ENCODE peak calls at places on chromosome 4, in eight cellular contexts. K is cardiac muscle cell, V is PC-3, W is tibial artery, R is A673, S is fibroblast of mammary gland, L is thoracic aorta, C is psoas muscle. E is an unnamed sample.

GRCh38 chr4:96194993-96195392 is 355.1 kb downstream of the PDHA2 start:
- DNase-seq in K (no peak), W (no peak), C (no peak), V (no peak), S (no peak), L (no peak), R (no peak), E (no peak)

GRCh38 chr4:133467290-133467947 is 318.3 kb downstream of the PCDH10 start:
- DNase-seq in L (no peak), W (no peak), S (no peak), C (no peak), K (no peak), V (no peak), R (no peak), E (no peak)

GRCh38 chr4:14864365-14864762 is 137.9 kb upstream of the CPEB2 start:
- DNase-seq in C (no peak), W (no peak), K (no peak), S (no peak), R (no peak), L (no peak), V (no peak), E (no peak)

GRCh38 chr4:19615086-19615689 is 636.5 kb upstream of the SLIT2 start:
- DNase-seq in V (no peak), K (peak; percentile 3), C (no peak), R (no peak), W (no peak), S (no peak), L (no peak), E (no peak)

GRCh38 chr4:101199507-101200285 is 147.6 kb downstream of the PPP3CA start:
- DNase-seq in W (no peak), K (no peak), C (no peak), L (no peak), V (peak; percentile 15), S (peak; percentile 90), R (no peak), E (no peak)

GRCh38 chr4:20591571-20592455 is 108.4 kb upstream of the PACRGL start:
- DNase-seq in C (no peak), V (no peak), L (no peak), W (no peak), R (no peak), S (no peak), K (no peak), E (no peak)

GRCh38 chr4:109005523-109005922 is 242.7 kb upstream of the ETNPPL start:
- DNase-seq in K (peak; percentile 51), V (peak; percentile 32), L (no peak), R (no peak), W (no peak), S (peak; percentile 61), C (no peak), E (no peak)

GRCh38 chr4:117134386-117134785 is 49.0 kb upstream of the TRAM1L1 start:
- DNase-seq in K (peak; percentile 56), R (peak; percentile 83), C (no peak), S (peak; percentile 41), V (peak; percentile 69), L (no peak), W (no peak), E (no peak)

GRCh38 chr4:4425119-4425690 is 38.3 kb downstream of the NSG1 start:
- DNase-seq in K (peak; percentile 6), V (no peak), R (no peak), W (no peak), L (no peak), C (no peak), S (peak; percentile 23), E (no peak)

GRCh38 chr4:13777341-13777740 is 149.8 kb upstream of the BOD1L1 start:
- DNase-seq in V (no peak), R (no peak), S (peak; percentile 51), W (no peak), L (no peak), C (no peak), K (no peak), E (no peak)

GRCh38 chr4:116358633-116359222 is 726.6 kb downstream of the TRAM1L1 start:
- DNase-seq in V (peak; percentile 94), R (peak; percentile 89), W (peak; percentile 52), S (peak; percentile 71), K (peak; percentile 72), L (no peak), C (no peak), E (peak; percentile 83)

GRCh38 chr4:165326831-165327210 is 648 bp upstream of the MSMO1 start:
- DNase-seq in L (no peak), V (peak; percentile 14), W (no peak), K (peak; percentile 38), C (peak; percentile 15), R (no peak), S (peak; percentile 75), E (no peak)

GRCh38 chr4:149095798-149096197 is 653.6 kb upstream of the NR3C2 start:
- DNase-seq in R (no peak), S (no peak), W (no peak), V (no peak), L (no peak), K (no peak), C (no peak), E (no peak)

GRCh38 chr4:1031956-1032795 is 20.8 kb downstream of the FGFRL1 start:
- DNase-seq in W (no peak), L (no peak), S (no peak), R (no peak), V (peak; percentile 34), C (no peak), K (no peak), E (no peak)

GRCh38 chr4:38663021-38663800 is 788 bp upstream of the KLF3 start:
- DNase-seq in L (no peak), R (no peak), W (peak; percentile 24), S (no peak), C (no peak), K (peak; percentile 57), V (no peak), E (peak; percentile 44)

GRCh38 chr4:85842540-85842939 is 367.6 kb downstream of the ARHGAP24 start:
- DNase-seq in V (peak; percentile 12), L (peak; percentile 25), R (no peak), W (peak; percentile 58), S (peak; percentile 28), K (peak; percentile 26), C (no peak), E (no peak)

GRCh38 chr4:36351082-36351666 is 69.8 kb downstream of the DTHD1 start:
- DNase-seq in C (peak; percentile 39), V (peak; percentile 68), K (peak; percentile 55), L (no peak), W (peak; percentile 60), S (peak; percentile 28), R (peak; percentile 61), E (no peak)

GRCh38 chr4:121726642-121727268 is 30.0 kb upstream of the ANXA5 start:
- DNase-seq in L (no peak), W (no peak), R (peak; percentile 76), S (peak; percentile 82), V (peak; percentile 79), C (no peak), K (peak; percentile 81), E (no peak)

GRCh38 chr4:178812866-178813265 is 1370.6 kb upstream of the AGA start:
- DNase-seq in R (no peak), V (no peak), C (no peak), K (no peak), S (no peak), W (no peak), L (no peak), E (no peak)

DNA sequence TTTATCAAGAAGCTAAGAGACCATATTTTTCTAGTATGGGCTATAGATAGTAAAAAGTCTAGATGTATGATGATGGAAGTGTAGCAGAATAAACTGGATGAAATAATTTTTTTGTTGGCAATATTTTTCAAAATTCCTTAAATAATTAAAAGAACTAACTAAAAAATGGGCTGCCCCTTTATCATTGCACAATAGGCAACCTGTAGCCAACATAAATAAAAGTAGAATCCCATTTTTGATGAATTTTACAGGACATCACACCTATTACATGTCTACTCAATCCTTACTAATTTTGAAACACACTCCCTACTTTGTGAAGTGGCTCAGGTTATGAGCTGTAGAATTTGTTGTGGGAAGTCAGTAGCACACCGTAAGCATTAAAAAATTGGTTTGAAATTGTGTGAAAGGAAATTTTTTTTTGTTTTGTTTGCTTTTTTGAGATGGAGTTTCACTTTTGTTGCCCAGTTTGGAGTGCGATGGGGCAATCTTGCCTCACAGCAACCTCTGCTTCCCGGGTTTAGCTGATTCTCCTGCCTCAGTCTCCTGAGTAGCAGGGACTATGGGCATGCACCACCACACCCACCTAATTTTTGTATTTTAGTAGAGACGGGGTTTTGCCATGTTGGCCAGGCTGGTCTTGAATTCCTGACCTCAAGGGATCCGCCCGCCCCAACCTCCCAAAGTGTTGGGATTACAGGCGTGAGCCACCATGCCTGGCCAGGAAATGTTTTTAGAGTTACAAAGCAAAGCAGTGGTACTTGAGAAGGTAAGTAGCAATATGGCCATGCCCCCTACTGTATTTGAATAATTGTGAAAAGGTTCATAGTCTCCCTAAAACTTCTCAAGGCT is 8.9 kb upstream of the RUFY3 start:
- DNase-seq in C (no peak), W (no peak), V (no peak), S (no peak), K (no peak), R (no peak), L (no peak), E (no peak)
- H3K4me3 ChIP-seq in C (no peak overlapping the region), W (no peak overlapping the region), V (no peak overlapping the region), S (no peak overlapping the region), K (no peak overlapping the region), R (no peak overlapping the region), L (no peak overlapping the region), E (no peak overlapping the region)

GRCh38 chr4:145732895-145733880 is 53.2 kb downstream of the C4orf51 start:
- DNase-seq in L (peak; percentile 79), W (peak; percentile 93), K (peak; percentile 98), R (peak; percentile 96), C (peak; percentile 97), V (peak; percentile 95), S (peak; percentile 88), E (peak; percentile 93)

GRCh38 chr4:145735330-145735638 is 55.3 kb downstream of the C4orf51 start:
- DNase-seq in L (no peak), W (no peak), C (no peak), R (no peak), K (peak; percentile 93), S (peak; percentile 91), V (peak; percentile 94), E (no peak)

GRCh38 chr4:145732416-145732815 is 52.5 kb downstream of the C4orf51 start:
- DNase-seq in V (peak; percentile 15), S (no peak), C (no peak), W (no peak), K (no peak), L (no peak), R (no peak), E (no peak)

GRCh38 chr4:145734576-145735329 is 54.8 kb downstream of the C4orf51 start:
- DNase-seq in L (peak; percentile 88), R (no peak), C (peak; percentile 79), S (peak; percentile 97), W (peak; percentile 85), V (peak; percentile 98), K (peak; percentile 98), E (peak; percentile 58)

GRCh38 chr4:145734051-145734450 is 54.1 kb downstream of the C4orf51 start:
- DNase-seq in S (peak; percentile 30), R (no peak), V (peak; percentile 44), C (no peak), L (no peak), K (peak; percentile 34), W (no peak), E (no peak)
- H3K4me3 ChIP-seq in S (no peak overlapping the region), R (no peak overlapping the region), V (peak overlapping the region; percentile 49), C (peak overlapping the region; percentile 68), L (peak overlapping the region; percentile 89), K (no peak overlapping the region), W (peak overlapping the region; percentile 34), E (no peak overlapping the region)

GRCh38 chr4:8203817-8204216 is 4.7 kb downstream of the SH3TC1 start:
- DNase-seq in K (no peak), L (no peak), V (no peak), C (no peak), S (no peak), W (no peak), R (no peak), E (no peak)
- H3K4me3 ChIP-seq in K (no peak overlapping the region), L (no peak overlapping the region), V (no peak overlapping the region), C (no peak overlapping the region), S (no peak overlapping the region), W (no peak overlapping the region), R (no peak overlapping the region), E (no peak overlapping the region)

GRCh38 chr4:86959588-86960500 is 25.0 kb downstream of the AFF1 start:
- DNase-seq in W (no peak), V (no peak), C (no peak), L (no peak), R (peak; percentile 25), S (no peak), K (no peak), E (no peak)
- H3K4me3 ChIP-seq in W (no peak overlapping the region), V (no peak overlapping the region), C (no peak overlapping the region), L (no peak overlapping the region), R (peak overlapping the region; percentile 2), S (no peak overlapping the region), K (no peak overlapping the region), E (no peak overlapping the region)